ENCODE peak calls at places on chromosomes 16 and 17, in four cellular contexts. C, N, P and H are unnamed samples.

GRCh38 chr16:46733319-46733830 is 14.8 kb downstream of the MYLK3 start:
- DNase-seq in C (no peak), N (no peak), P (peak), H (no peak)

GRCh38 chr17:79801156-79802038 is 4.5 kb upstream of the CBX8 start:
- DNase-seq in C (no peak), N (no peak), P (no peak), H (peak)

GRCh38 chr16:4207683-4208528 is 34.0 kb downstream of the SRL start:
- DNase-seq in C (no peak), N (no peak), P (no peak), H (peak)

GRCh38 chr16:66366433-66367299 is at the start of gene CDH5:
- DNase-seq in C (no peak), N (no peak), P (peak), H (no peak)

GRCh38 chr17:48520631-48521045 is 10.2 kb downstream of the HOXB1 start:
- DNase-seq in C (no peak), N (no peak), P (no peak), H (no peak)

GRCh38 chr16:85616608-85617311 is 3.6 kb downstream of the GSE1 start:
- DNase-seq in C (peak), N (no peak), P (no peak), H (peak)

GRCh38 chr16:18932243-18932997 is 6.2 kb upstream of the SMG1 start:
- DNase-seq in C (no peak), N (no peak), P (no peak), H (no peak)

GRCh38 chr17:48503747-48504146 is 27.1 kb downstream of the HOXB1 start:
- DNase-seq in C (no peak), N (no peak), P (no peak), H (no peak)

GRCh38 chr17:74734256-74734655 is 2.8 kb upstream of the RAB37 start:
- DNase-seq in C (no peak), N (no peak), P (no peak), H (no peak)

GRCh38 chr17:46772013-46772878 is 46.2 kb downstream of the WNT3 start:
- DNase-seq in C (peak), N (no peak), P (no peak), H (peak)

GRCh38 chr17:46771601-46772012 is 46.9 kb downstream of the WNT3 start:
- DNase-seq in C (no peak), N (no peak), P (no peak), H (peak)

GRCh38 chr17:46770439-46770817 is 48.1 kb downstream of the WNT3 start:
- DNase-seq in C (no peak), N (no peak), P (no peak), H (no peak)

GRCh38 chr17:46769531-46770438 is 48.7 kb downstream of the WNT3 start:
- DNase-seq in C (peak), N (no peak), P (no peak), H (no peak)

GRCh38 chr17:46770818-46771600 is 47.5 kb downstream of the WNT3 start:
- DNase-seq in C (peak), N (no peak), P (no peak), H (peak)
- TF ChIP-seq CTCF in C (no peak), N (no peak), P (no peak), H (no peak)

GRCh38 chr17:38611070-38611786 is 5.5 kb upstream of the SRCIN1 start:
- DNase-seq in C (no peak), N (no peak), P (no peak), H (no peak)

GRCh38 chr17:38611872-38612376 is 6.2 kb upstream of the SRCIN1 start:
- DNase-seq in C (no peak), N (no peak), P (no peak), H (no peak)

GRCh38 chr17:38608648-38609047 is 2.9 kb upstream of the SRCIN1 start:
- DNase-seq in C (no peak), N (no peak), P (no peak), H (no peak)

GRCh38 chr17:38606646-38607611 is 1.2 kb upstream of the SRCIN1 start:
- DNase-seq in C (no peak), N (no peak), P (peak), H (no peak)

GRCh38 chr17:38609280-38610031 is 3.7 kb upstream of the SRCIN1 start:
- DNase-seq in C (no peak), N (no peak), P (no peak), H (no peak)
- TF ChIP-seq CTCF in C (no peak), N (no peak), P (no peak), H (no peak)

DNA sequence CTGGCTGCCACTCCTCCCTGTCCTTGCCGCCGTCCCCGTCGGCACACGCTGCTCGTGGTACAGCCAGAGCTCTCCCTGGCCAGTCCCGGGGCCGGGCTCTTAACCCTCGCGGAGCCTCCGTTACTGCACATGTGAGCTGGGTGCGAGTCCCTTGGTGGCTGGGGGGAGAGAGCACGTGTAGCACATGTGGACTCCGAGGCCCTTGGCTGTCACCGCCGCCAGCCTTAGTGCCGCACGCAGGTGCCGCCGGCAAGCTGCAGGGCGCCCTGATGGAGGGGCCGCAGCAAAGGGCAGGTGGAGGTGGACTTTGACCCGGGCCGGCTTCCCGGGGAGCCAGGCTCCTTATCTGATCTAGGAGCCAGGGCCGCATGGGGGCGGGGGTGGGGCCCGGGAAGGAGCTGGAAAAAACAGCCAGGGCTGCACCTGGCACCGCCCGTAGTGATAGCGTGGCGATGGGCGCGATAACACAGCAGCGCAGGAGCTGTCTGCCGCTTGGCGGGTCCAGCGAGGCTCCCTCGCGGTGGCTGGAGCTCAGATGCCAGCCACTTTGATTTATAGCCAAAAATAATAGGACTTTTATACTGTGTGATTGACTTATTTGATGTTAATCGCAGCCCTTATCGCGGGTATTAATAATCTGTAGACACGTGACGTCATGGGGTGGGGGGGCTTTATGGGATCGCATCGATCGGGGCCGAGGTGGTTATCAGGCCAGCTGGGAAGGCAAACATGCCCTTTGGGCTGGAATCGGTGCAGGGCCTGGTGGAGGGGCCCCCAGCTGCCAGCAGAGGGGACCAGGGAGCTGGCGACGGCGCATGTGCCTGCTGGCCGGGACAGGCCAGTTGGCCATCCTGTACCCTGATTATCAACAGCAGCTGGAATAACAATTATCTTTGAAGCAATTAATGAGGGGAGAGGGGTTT is 35.1 kb downstream of the ZFPM1 start:
- DNase-seq in C (no peak), N (no peak), P (no peak), H (no peak)
- TF ChIP-seq CTCF in C (no peak), N (no peak), P (no peak), H (no peak)

GRCh38 chr16:1401758-1402154 is 12.7 kb downstream of the UNKL start:
- DNase-seq in C (no peak), N (no peak), P (no peak), H (no peak)

GRCh38 chr16:1403733-1404132 is 10.8 kb downstream of the UNKL start:
- DNase-seq in C (no peak), N (no peak), P (no peak), H (no peak)

GRCh38 chr16:1398826-1399581 is 15.5 kb downstream of the UNKL start:
- DNase-seq in C (no peak), N (no peak), P (no peak), H (no peak)

GRCh38 chr16:1403036-1403435 is 11.5 kb downstream of the UNKL start:
- DNase-seq in C (no peak), N (no peak), P (no peak), H (no peak)

DNA sequence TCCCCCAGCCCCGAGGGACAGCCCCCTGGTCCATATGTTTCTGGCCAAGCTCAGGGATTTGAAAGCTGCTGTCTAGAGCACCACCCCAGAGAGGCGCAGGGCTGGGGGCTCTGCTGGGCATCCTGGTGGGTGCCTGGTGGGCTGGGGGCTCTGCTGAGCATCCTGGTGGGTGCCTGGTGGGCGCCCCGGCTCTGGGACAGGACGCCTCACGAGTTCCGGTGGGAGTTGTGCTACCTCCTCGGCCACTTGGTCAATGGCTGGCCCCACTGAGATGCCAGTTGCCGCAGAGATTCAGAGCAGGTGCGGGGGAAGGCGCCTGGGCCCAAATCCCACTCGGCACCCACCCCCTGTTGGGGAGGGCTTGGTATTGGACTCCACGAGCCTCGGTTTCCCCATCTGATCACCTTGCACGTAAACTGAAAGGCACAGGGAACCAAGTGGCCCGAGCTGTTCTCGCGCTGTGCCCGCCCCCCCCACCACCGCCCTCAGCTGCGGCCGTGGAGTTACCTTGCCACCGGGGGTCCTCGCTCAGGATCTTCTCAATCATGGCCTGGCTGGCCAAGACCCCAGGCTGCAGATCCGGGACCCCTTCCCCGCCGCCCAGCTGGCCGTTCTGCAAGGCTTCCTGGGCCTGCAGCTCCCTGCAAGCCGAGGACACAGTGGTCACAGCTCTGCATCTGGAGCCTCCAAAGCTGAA is 13.3 kb downstream of the UNKL start:
- DNase-seq in C (no peak), N (no peak), P (no peak), H (no peak)
- TF ChIP-seq CTCF in C (no peak), N (no peak), P (no peak), H (no peak)

GRCh38 chr17:37643118-37643766 is at the start of gene DDX52:
- DNase-seq in C (peak), N (peak), P (peak), H (peak)
- TF ChIP-seq CTCF in C (no peak), N (no peak), P (no peak), H (no peak)